ENCODE peak calls at places on chromosomes 13 and 19, in ten cellular contexts. One of them, this sample, is unnamed.

GRCh38 chr19:16417660-16418596 is 53.8 kb downstream of the EPS15L1 start:
- DNase-seq in stimulated activated CD8-positive, alpha-beta memory T cell treated with anti-CD3 and anti-CD28 coated beads, Interleukin-4, amount 100 ng/mL, for 4 hours: peak; percentile 36
- DNase-seq in esophagus squamous epithelium: no peak
- DNase-seq in neural crest cell: peak; percentile 61
- DNase-seq in Kasumi-1: peak; percentile 36
- DNase-seq in neuronal stem cell: peak; percentile 37
- DNase-seq in KG1: peak; percentile 14
- DNase-seq in activated CD4-positive, alpha-beta T cell treated with anti-CD3 and anti-CD28 coated beads for 1 hour: peak; percentile 55
- DNase-seq in LHCN-M2: no peak
- DNase-seq in stimulated activated CD4-positive, alpha-beta T cell treated with anti-CD3 and anti-CD28 coated beads, Interleukin-2, amount 100 ng/mL, for 48 hours: peak; percentile 60
- DNase-seq in this sample: peak; percentile 47

GRCh38 chr19:17944301-17944700 is 11.5 kb downstream of the CCDC124 start:
- DNase-seq in stimulated activated CD8-positive, alpha-beta memory T cell treated with anti-CD3 and anti-CD28 coated beads, Interleukin-4, amount 100 ng/mL, for 4 hours: no peak
- DNase-seq in neuronal stem cell: no peak
- DNase-seq in neural crest cell: no peak
- DNase-seq in Kasumi-1: no peak
- DNase-seq in stimulated activated CD4-positive, alpha-beta T cell treated with anti-CD3 and anti-CD28 coated beads, Interleukin-2, amount 100 ng/mL, for 48 hours: no peak
- DNase-seq in esophagus squamous epithelium: no peak
- DNase-seq in KG1: no peak
- DNase-seq in LHCN-M2: peak; percentile 63
- DNase-seq in activated CD4-positive, alpha-beta T cell treated with anti-CD3 and anti-CD28 coated beads for 1 hour: no peak
- DNase-seq in this sample: peak; percentile 89

GRCh38 chr19:2726904-2727639 is 5.9 kb upstream of the DIRAS1 start:
- DNase-seq in neuronal stem cell: no peak
- DNase-seq in esophagus squamous epithelium: no peak
- DNase-seq in stimulated activated CD8-positive, alpha-beta memory T cell treated with anti-CD3 and anti-CD28 coated beads, Interleukin-4, amount 100 ng/mL, for 4 hours: no peak
- DNase-seq in LHCN-M2: no peak
- DNase-seq in stimulated activated CD4-positive, alpha-beta T cell treated with anti-CD3 and anti-CD28 coated beads, Interleukin-2, amount 100 ng/mL, for 48 hours: no peak
- DNase-seq in KG1: no peak
- DNase-seq in activated CD4-positive, alpha-beta T cell treated with anti-CD3 and anti-CD28 coated beads for 1 hour: no peak
- DNase-seq in neural crest cell: no peak
- DNase-seq in Kasumi-1: no peak
- DNase-seq in this sample: no peak

GRCh38 chr13:111638233-111638632 is 317.8 kb downstream of the TEX29 start:
- DNase-seq in stimulated activated CD4-positive, alpha-beta T cell treated with anti-CD3 and anti-CD28 coated beads, Interleukin-2, amount 100 ng/mL, for 48 hours: no peak
- DNase-seq in Kasumi-1: no peak
- DNase-seq in KG1: no peak
- DNase-seq in esophagus squamous epithelium: no peak
- DNase-seq in neural crest cell: no peak
- DNase-seq in activated CD4-positive, alpha-beta T cell treated with anti-CD3 and anti-CD28 coated beads for 1 hour: no peak
- DNase-seq in neuronal stem cell: no peak
- DNase-seq in LHCN-M2: no peak
- DNase-seq in stimulated activated CD8-positive, alpha-beta memory T cell treated with anti-CD3 and anti-CD28 coated beads, Interleukin-4, amount 100 ng/mL, for 4 hours: no peak
- DNase-seq in this sample: no peak

GRCh38 chr19:48511321-48511731 is 309 bp downstream of the LMTK3 start:
- DNase-seq in esophagus squamous epithelium: no peak
- DNase-seq in stimulated activated CD8-positive, alpha-beta memory T cell treated with anti-CD3 and anti-CD28 coated beads, Interleukin-4, amount 100 ng/mL, for 4 hours: no peak
- DNase-seq in neuronal stem cell: no peak
- DNase-seq in neural crest cell: no peak
- DNase-seq in stimulated activated CD4-positive, alpha-beta T cell treated with anti-CD3 and anti-CD28 coated beads, Interleukin-2, amount 100 ng/mL, for 48 hours: no peak
- DNase-seq in LHCN-M2: no peak
- DNase-seq in KG1: no peak
- DNase-seq in activated CD4-positive, alpha-beta T cell treated with anti-CD3 and anti-CD28 coated beads for 1 hour: no peak
- DNase-seq in Kasumi-1: no peak
- DNase-seq in this sample: no peak

GRCh38 chr13:21511841-21512240 is 52.7 kb upstream of the ZDHHC20 start:
- DNase-seq in esophagus squamous epithelium: no peak
- DNase-seq in neuronal stem cell: no peak
- DNase-seq in neural crest cell: no peak
- DNase-seq in stimulated activated CD4-positive, alpha-beta T cell treated with anti-CD3 and anti-CD28 coated beads, Interleukin-2, amount 100 ng/mL, for 48 hours: no peak
- DNase-seq in LHCN-M2: peak; percentile 18
- DNase-seq in activated CD4-positive, alpha-beta T cell treated with anti-CD3 and anti-CD28 coated beads for 1 hour: no peak
- DNase-seq in stimulated activated CD8-positive, alpha-beta memory T cell treated with anti-CD3 and anti-CD28 coated beads, Interleukin-4, amount 100 ng/mL, for 4 hours: no peak
- DNase-seq in KG1: no peak
- DNase-seq in Kasumi-1: no peak
- DNase-seq in this sample: peak; percentile 33

GRCh38 chr19:13404236-13404635 is 102.0 kb downstream of the CACNA1A start:
- DNase-seq in LHCN-M2: no peak
- DNase-seq in neuronal stem cell: no peak
- DNase-seq in activated CD4-positive, alpha-beta T cell treated with anti-CD3 and anti-CD28 coated beads for 1 hour: no peak
- DNase-seq in stimulated activated CD8-positive, alpha-beta memory T cell treated with anti-CD3 and anti-CD28 coated beads, Interleukin-4, amount 100 ng/mL, for 4 hours: no peak
- DNase-seq in esophagus squamous epithelium: no peak
- DNase-seq in Kasumi-1: no peak
- DNase-seq in KG1: no peak
- DNase-seq in stimulated activated CD4-positive, alpha-beta T cell treated with anti-CD3 and anti-CD28 coated beads, Interleukin-2, amount 100 ng/mL, for 48 hours: no peak
- DNase-seq in neural crest cell: no peak
- DNase-seq in this sample: no peak

GRCh38 chr19:11096210-11096841 is 7.1 kb downstream of the LDLR start:
- DNase-seq in KG1: no peak
- DNase-seq in neural crest cell: no peak
- DNase-seq in neuronal stem cell: no peak
- DNase-seq in stimulated activated CD4-positive, alpha-beta T cell treated with anti-CD3 and anti-CD28 coated beads, Interleukin-2, amount 100 ng/mL, for 48 hours: no peak
- DNase-seq in LHCN-M2: peak; percentile 56
- DNase-seq in activated CD4-positive, alpha-beta T cell treated with anti-CD3 and anti-CD28 coated beads for 1 hour: no peak
- DNase-seq in Kasumi-1: peak; percentile 22
- DNase-seq in stimulated activated CD8-positive, alpha-beta memory T cell treated with anti-CD3 and anti-CD28 coated beads, Interleukin-4, amount 100 ng/mL, for 4 hours: no peak
- DNase-seq in esophagus squamous epithelium: no peak
- DNase-seq in this sample: peak; percentile 71

GRCh38 chr13:43411211-43411610 is 375.6 kb downstream of the ENOX1 start:
- DNase-seq in stimulated activated CD8-positive, alpha-beta memory T cell treated with anti-CD3 and anti-CD28 coated beads, Interleukin-4, amount 100 ng/mL, for 4 hours: no peak
- DNase-seq in neural crest cell: no peak
- DNase-seq in Kasumi-1: no peak
- DNase-seq in neuronal stem cell: no peak
- DNase-seq in LHCN-M2: no peak
- DNase-seq in stimulated activated CD4-positive, alpha-beta T cell treated with anti-CD3 and anti-CD28 coated beads, Interleukin-2, amount 100 ng/mL, for 48 hours: no peak
- DNase-seq in activated CD4-positive, alpha-beta T cell treated with anti-CD3 and anti-CD28 coated beads for 1 hour: no peak
- DNase-seq in KG1: no peak
- DNase-seq in esophagus squamous epithelium: no peak
- DNase-seq in this sample: no peak

GRCh38 chr13:97224544-97225324 is 2.6 kb downstream of the MBNL2 start:
- DNase-seq in neuronal stem cell: no peak
- DNase-seq in stimulated activated CD4-positive, alpha-beta T cell treated with anti-CD3 and anti-CD28 coated beads, Interleukin-2, amount 100 ng/mL, for 48 hours: no peak
- DNase-seq in stimulated activated CD8-positive, alpha-beta memory T cell treated with anti-CD3 and anti-CD28 coated beads, Interleukin-4, amount 100 ng/mL, for 4 hours: no peak
- DNase-seq in esophagus squamous epithelium: no peak
- DNase-seq in LHCN-M2: peak; percentile 31
- DNase-seq in activated CD4-positive, alpha-beta T cell treated with anti-CD3 and anti-CD28 coated beads for 1 hour: no peak
- DNase-seq in Kasumi-1: no peak
- DNase-seq in KG1: no peak
- DNase-seq in neural crest cell: no peak
- DNase-seq in this sample: peak; percentile 58

GRCh38 chr13:106274551-106275208 is 260.8 kb downstream of the EFNB2 start:
- DNase-seq in Kasumi-1: no peak
- DNase-seq in LHCN-M2: peak; percentile 34
- DNase-seq in esophagus squamous epithelium: no peak
- DNase-seq in activated CD4-positive, alpha-beta T cell treated with anti-CD3 and anti-CD28 coated beads for 1 hour: no peak
- DNase-seq in neural crest cell: no peak
- DNase-seq in neuronal stem cell: no peak
- DNase-seq in stimulated activated CD8-positive, alpha-beta memory T cell treated with anti-CD3 and anti-CD28 coated beads, Interleukin-4, amount 100 ng/mL, for 4 hours: no peak
- DNase-seq in stimulated activated CD4-positive, alpha-beta T cell treated with anti-CD3 and anti-CD28 coated beads, Interleukin-2, amount 100 ng/mL, for 48 hours: no peak
- DNase-seq in KG1: no peak
- DNase-seq in this sample: no peak

GRCh38 chr13:100298691-100299090 is 209.8 kb downstream of the PCCA start:
- DNase-seq in Kasumi-1: no peak
- DNase-seq in LHCN-M2: no peak
- DNase-seq in neural crest cell: no peak
- DNase-seq in stimulated activated CD8-positive, alpha-beta memory T cell treated with anti-CD3 and anti-CD28 coated beads, Interleukin-4, amount 100 ng/mL, for 4 hours: no peak
- DNase-seq in activated CD4-positive, alpha-beta T cell treated with anti-CD3 and anti-CD28 coated beads for 1 hour: no peak
- DNase-seq in neuronal stem cell: no peak
- DNase-seq in stimulated activated CD4-positive, alpha-beta T cell treated with anti-CD3 and anti-CD28 coated beads, Interleukin-2, amount 100 ng/mL, for 48 hours: no peak
- DNase-seq in KG1: no peak
- DNase-seq in esophagus squamous epithelium: no peak
- DNase-seq in this sample: no peak

GRCh38 chr13:110331362-110331761 is 24.3 kb downstream of the COL4A2 start:
- DNase-seq in stimulated activated CD8-positive, alpha-beta memory T cell treated with anti-CD3 and anti-CD28 coated beads, Interleukin-4, amount 100 ng/mL, for 4 hours: no peak
- DNase-seq in activated CD4-positive, alpha-beta T cell treated with anti-CD3 and anti-CD28 coated beads for 1 hour: no peak
- DNase-seq in LHCN-M2: peak; percentile 36
- DNase-seq in esophagus squamous epithelium: no peak
- DNase-seq in Kasumi-1: no peak
- DNase-seq in neural crest cell: no peak
- DNase-seq in neuronal stem cell: no peak
- DNase-seq in stimulated activated CD4-positive, alpha-beta T cell treated with anti-CD3 and anti-CD28 coated beads, Interleukin-2, amount 100 ng/mL, for 48 hours: no peak
- DNase-seq in KG1: no peak
- DNase-seq in this sample: peak; percentile 52

GRCh38 chr13:23505007-23505406 is 65.2 kb upstream of the TNFRSF19 start:
- DNase-seq in stimulated activated CD4-positive, alpha-beta T cell treated with anti-CD3 and anti-CD28 coated beads, Interleukin-2, amount 100 ng/mL, for 48 hours: no peak
- DNase-seq in activated CD4-positive, alpha-beta T cell treated with anti-CD3 and anti-CD28 coated beads for 1 hour: no peak
- DNase-seq in KG1: no peak
- DNase-seq in neuronal stem cell: no peak
- DNase-seq in neural crest cell: no peak
- DNase-seq in LHCN-M2: peak; percentile 37
- DNase-seq in stimulated activated CD8-positive, alpha-beta memory T cell treated with anti-CD3 and anti-CD28 coated beads, Interleukin-4, amount 100 ng/mL, for 4 hours: no peak
- DNase-seq in Kasumi-1: no peak
- DNase-seq in esophagus squamous epithelium: no peak
- DNase-seq in this sample: peak; percentile 41